ENCODE peak calls at places on chromosome 13, in five cellular contexts. T is H54; W is HuH-7.5; G is CD4-positive, alpha-beta T cell; H is substantia nigra. D is an unnamed sample.

GRCh38 chr13:23320926-23321533 is 112.5 kb downstream of the SACS start:
- DNase-seq in H (no peak), T (no peak), W (no peak), G (no peak), D (no peak)

GRCh38 chr13:84873951-84874350 is 925.3 kb downstream of the SLITRK6 start:
- DNase-seq in W (no peak), H (no peak), T (no peak), G (no peak), D (no peak)

GRCh38 chr13:89749888-89750287 is 1597.6 kb upstream of the MIR17HG start:
- DNase-seq in H (no peak), T (no peak), W (no peak), G (no peak), D (no peak)

GRCh38 chr13:90623318-90624011 is 724.0 kb upstream of the MIR17HG start:
- DNase-seq in W (no peak), T (no peak), G (no peak), H (no peak), D (no peak)

GRCh38 chr13:110257408-110257807 is 49.5 kb downstream of the COL4A1 start:
- DNase-seq in G (no peak), W (no peak), H (no peak), T (no peak), D (no peak)

GRCh38 chr13:105083986-105084385 is 1451.5 kb downstream of the EFNB2 start:
- DNase-seq in H (no peak), W (no peak), G (no peak), T (no peak), D (no peak)

GRCh38 chr13:26011996-26012688 is 39.7 kb downstream of the SHISA2 start:
- DNase-seq in W (no peak), H (no peak), T (no peak), G (peak; percentile 50), D (no peak)

GRCh38 chr13:73222627-73223026 is 163.8 kb downstream of the KLF5 start:
- DNase-seq in G (no peak), W (no peak), T (no peak), H (no peak), D (no peak)

GRCh38 chr13:27822258-27822872 is 30.1 kb downstream of the GSX1 start:
- DNase-seq in T (no peak), W (no peak), H (no peak), G (no peak), D (peak; percentile 13)

GRCh38 chr13:63512095-63512494 is 2096.4 kb upstream of the PCDH20 start:
- DNase-seq in H (no peak), T (no peak), G (no peak), W (no peak), D (no peak)

GRCh38 chr13:97822377-97822776 is 131.1 kb upstream of the IPO5 start:
- DNase-seq in G (no peak), W (no peak), T (no peak), H (no peak), D (no peak)

GRCh38 chr13:43720780-43721397 is 65.9 kb downstream of the ENOX1 start:
- DNase-seq in G (no peak), H (no peak), W (no peak), T (no peak), D (peak; percentile 74)

GRCh38 chr13:46598820-46599180 is 45.8 kb downstream of the LRCH1 start:
- DNase-seq in G (no peak), T (no peak), W (no peak), H (no peak), D (no peak)

GRCh38 chr13:30466358-30466714 is 600 bp upstream of the HMGB1 start:
- DNase-seq in H (no peak), W (no peak), G (no peak), T (no peak), D (peak; percentile 41)

GRCh38 chr13:80924596-80924995 is 583.7 kb upstream of the SPRY2 start:
- DNase-seq in T (no peak), G (no peak), H (no peak), W (no peak), D (peak; percentile 66)

GRCh38 chr13:110367620-110368019 is 60.5 kb downstream of the COL4A2 start:
- DNase-seq in G (no peak), T (no peak), H (no peak), W (no peak), D (no peak)

GRCh38 chr13:98157188-98157587 is 14.3 kb downstream of the FARP1 start:
- DNase-seq in G (no peak), H (no peak), T (no peak), W (no peak), D (no peak)

GRCh38 chr13:92197669-92198068 is 799.2 kb downstream of the GPC5 start:
- DNase-seq in H (no peak), G (no peak), T (no peak), W (no peak), D (peak; percentile 59)

GRCh38 chr13:66265446-66265845 is 964.7 kb downstream of the PCDH9 start:
- DNase-seq in H (no peak), G (no peak), W (no peak), T (no peak), D (no peak)

D was measured in fibroblast of mammary gland.